ENCODE peak calls at places on chromosomes 3 and 15, in seven cellular contexts. R is mesothelial cell of epicardium, V is GM12864, N is endodermal cell, E is AG09319, U is tibial artery, Y is heart right ventricle. X is an unnamed sample.

GRCh38 chr15:63597033-63597790 is at the start of gene FBXL22:
- DNase-seq in E (peak; percentile 37), R (no peak), N (peak; percentile 58), U (no peak), V (no peak), Y (peak; percentile 35), X (no peak)

GRCh38 chr3:56801151-56801596 is 575 bp downstream of the ARHGEF3 start:
- DNase-seq in N (peak; percentile 64), Y (no peak), U (no peak), R (no peak), V (no peak), E (no peak), X (no peak)

GRCh38 chr3:69462022-69462825 is 76.3 kb upstream of the FRMD4B start:
- DNase-seq in E (no peak), Y (no peak), U (no peak), N (no peak), R (no peak), V (no peak), X (no peak)

GRCh38 chr3:161222662-161223061 is 1.6 kb downstream of the NMD3 start:
- DNase-seq in V (no peak), R (no peak), E (no peak), Y (no peak), U (no peak), N (no peak), X (no peak)

GRCh38 chr3:74590620-74591262 is 23.7 kb downstream of the CNTN3 start:
- DNase-seq in E (no peak), R (no peak), U (no peak), Y (no peak), V (no peak), N (no peak), X (no peak)

GRCh38 chr3:4986175-4986610 is 7.0 kb downstream of the BHLHE40 start:
- DNase-seq in Y (no peak), N (no peak), E (no peak), V (no peak), R (no peak), U (no peak), X (no peak)

GRCh38 chr3:196013587-196014487 is 68.1 kb downstream of the TFRC start:
- DNase-seq in E (no peak), R (no peak), U (no peak), N (no peak), Y (no peak), V (no peak), X (no peak)

GRCh38 chr3:25468866-25469319 is 40.8 kb downstream of the RARB start:
- DNase-seq in V (no peak), R (no peak), E (peak; percentile 74), U (peak; percentile 72), N (peak; percentile 69), Y (peak; percentile 70), X (no peak)

GRCh38 chr3:172647823-172648222 is 63.0 kb downstream of the NCEH1 start:
- DNase-seq in U (no peak), Y (no peak), V (no peak), E (no peak), N (no peak), R (no peak), X (no peak)

GRCh38 chr15:27601239-27601942 is 497.7 kb downstream of the OCA2 start:
- DNase-seq in V (no peak), N (no peak), U (no peak), E (no peak), Y (no peak), R (no peak), X (no peak)

GRCh38 chr15:99496302-99496629 is 69.5 kb upstream of the MEF2A start:
- DNase-seq in U (no peak), V (no peak), R (no peak), N (no peak), E (no peak), Y (no peak), X (no peak)

GRCh38 chr15:91150492-91151160 is 50.6 kb downstream of the SV2B start:
- DNase-seq in Y (no peak), E (no peak), V (no peak), N (no peak), R (no peak), U (no peak), X (no peak)

GRCh38 chr3:133283958-133284807 is 115.7 kb upstream of the BFSP2 start:
- DNase-seq in R (no peak), E (no peak), Y (no peak), V (no peak), U (no peak), N (peak; percentile 81), X (no peak)

DNA sequence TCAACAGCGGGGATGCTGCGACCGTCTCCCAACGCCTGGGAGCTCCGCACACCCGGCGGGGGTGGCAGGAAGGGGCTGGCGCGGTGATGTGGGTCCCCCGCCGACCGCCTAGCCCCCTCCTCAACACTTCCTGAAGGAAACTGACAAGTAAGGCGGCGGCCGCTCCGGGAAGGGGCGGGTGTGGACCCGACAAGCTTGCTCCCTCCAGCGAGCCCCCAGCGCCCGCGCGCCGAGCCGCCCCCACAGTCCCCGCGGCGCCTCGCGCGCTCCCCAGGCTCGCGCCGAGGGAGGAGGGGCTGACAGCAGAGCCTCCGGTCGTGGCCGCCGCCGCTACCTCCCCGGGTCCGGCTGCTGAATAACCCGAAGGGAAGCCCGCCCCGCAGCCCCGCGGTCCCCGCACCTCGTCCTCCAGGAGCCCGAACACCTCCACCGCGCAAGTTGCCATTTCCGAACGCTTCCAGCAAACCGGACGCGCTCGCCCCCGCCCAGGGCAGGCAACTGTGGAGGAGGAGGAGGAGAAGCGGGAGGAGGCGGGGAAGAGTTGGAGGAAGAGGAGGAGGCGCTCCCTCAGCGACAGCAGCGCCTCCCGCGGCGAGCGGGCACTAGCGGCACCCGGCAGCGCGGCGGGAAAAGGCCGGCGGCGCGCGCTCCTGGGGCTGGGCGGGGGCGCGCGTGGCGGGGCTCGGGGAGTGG is at the start of gene NEDD4:
- DNase-seq in V (peak; percentile 39), E (peak; percentile 67), U (peak; percentile 87), R (peak; percentile 71), N (peak; percentile 92), Y (peak; percentile 87), X (peak; percentile 50)
- TF ChIP-seq CTCF in V (peak; percentile 65), E (peak; percentile 43), U (peak; percentile 45), R (no peak), N (peak; percentile 44), Y (peak; percentile 64), X (no peak)

GRCh38 chr15:53869806-53870073 is 108.5 kb upstream of the UNC13C start:
- DNase-seq in E (no peak), U (no peak), Y (no peak), N (no peak), R (no peak), V (no peak), X (no peak)

GRCh38 chr15:53872410-53872809 is 105.8 kb upstream of the UNC13C start:
- DNase-seq in V (no peak), Y (no peak), N (no peak), E (no peak), R (no peak), U (no peak), X (no peak)

DNA sequence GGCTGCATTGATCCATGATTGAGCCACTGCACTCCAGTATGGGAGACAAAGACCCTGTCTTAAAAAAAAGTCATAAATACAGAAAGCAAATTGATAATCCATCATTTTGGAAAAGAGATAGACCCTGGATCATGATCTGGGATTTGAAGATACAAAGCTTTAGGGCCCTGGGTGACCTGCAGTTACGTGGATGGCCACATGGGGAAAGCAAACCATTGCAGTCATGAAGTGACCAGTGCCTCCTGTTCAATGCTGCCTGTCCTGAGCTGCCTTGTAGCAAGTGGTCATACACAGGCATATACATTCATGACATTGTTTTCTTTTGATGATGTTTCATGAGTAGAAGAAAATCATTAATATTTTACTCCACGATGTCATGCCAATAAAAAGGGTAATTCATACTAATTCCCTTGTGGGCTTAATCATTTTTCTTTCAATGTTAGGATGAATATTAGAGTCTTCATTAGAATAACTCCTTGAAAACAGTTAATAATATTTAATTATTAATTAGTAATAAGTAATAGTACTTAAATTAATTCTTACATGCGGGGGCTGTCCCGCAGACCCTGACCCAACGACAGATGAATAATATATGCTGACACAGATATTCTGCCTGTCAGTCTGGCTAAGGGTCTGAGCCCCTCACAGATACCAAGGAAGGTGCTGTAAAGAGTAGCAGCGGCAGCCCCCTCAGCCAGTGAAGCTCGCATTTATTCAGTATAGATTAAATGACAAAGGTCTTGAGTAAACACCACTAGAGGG is 109.0 kb upstream of the UNC13C start:
- DNase-seq in E (no peak), Y (no peak), N (peak; percentile 63), V (no peak), R (no peak), U (no peak), X (no peak)
- TF ChIP-seq CTCF in E (no peak), Y (no peak), N (peak; percentile 49), V (peak; percentile 53), R (peak; percentile 14), U (no peak), X (no peak)

GRCh38 chr3:13346481-13347389 is 73.4 kb downstream of the NUP210 start:
- DNase-seq in Y (no peak), U (no peak), V (no peak), E (no peak), N (peak; percentile 91), R (no peak), X (no peak)
- TF ChIP-seq CTCF in Y (peak; percentile 14), U (no peak), V (no peak), E (no peak), N (peak; percentile 65), R (no peak), X (no peak)

GRCh38 chr3:111863942-111864341 is 4.9 kb downstream of the PHLDB2 start:
- DNase-seq in N (no peak), V (no peak), U (no peak), E (no peak), R (no peak), Y (no peak), X (no peak)

GRCh38 chr3:111862974-111863373 is 3.9 kb downstream of the PHLDB2 start:
- DNase-seq in Y (no peak), E (no peak), N (no peak), V (no peak), R (no peak), U (no peak), X (no peak)

GRCh38 chr3:111867889-111868426 is 8.9 kb downstream of the PHLDB2 start:
- DNase-seq in U (no peak), N (no peak), Y (no peak), E (no peak), V (no peak), R (no peak), X (no peak)

GRCh38 chr3:111862415-111862814 is 3.4 kb downstream of the PHLDB2 start:
- DNase-seq in V (no peak), U (no peak), E (no peak), R (no peak), N (no peak), Y (no peak), X (no peak)

DNA sequence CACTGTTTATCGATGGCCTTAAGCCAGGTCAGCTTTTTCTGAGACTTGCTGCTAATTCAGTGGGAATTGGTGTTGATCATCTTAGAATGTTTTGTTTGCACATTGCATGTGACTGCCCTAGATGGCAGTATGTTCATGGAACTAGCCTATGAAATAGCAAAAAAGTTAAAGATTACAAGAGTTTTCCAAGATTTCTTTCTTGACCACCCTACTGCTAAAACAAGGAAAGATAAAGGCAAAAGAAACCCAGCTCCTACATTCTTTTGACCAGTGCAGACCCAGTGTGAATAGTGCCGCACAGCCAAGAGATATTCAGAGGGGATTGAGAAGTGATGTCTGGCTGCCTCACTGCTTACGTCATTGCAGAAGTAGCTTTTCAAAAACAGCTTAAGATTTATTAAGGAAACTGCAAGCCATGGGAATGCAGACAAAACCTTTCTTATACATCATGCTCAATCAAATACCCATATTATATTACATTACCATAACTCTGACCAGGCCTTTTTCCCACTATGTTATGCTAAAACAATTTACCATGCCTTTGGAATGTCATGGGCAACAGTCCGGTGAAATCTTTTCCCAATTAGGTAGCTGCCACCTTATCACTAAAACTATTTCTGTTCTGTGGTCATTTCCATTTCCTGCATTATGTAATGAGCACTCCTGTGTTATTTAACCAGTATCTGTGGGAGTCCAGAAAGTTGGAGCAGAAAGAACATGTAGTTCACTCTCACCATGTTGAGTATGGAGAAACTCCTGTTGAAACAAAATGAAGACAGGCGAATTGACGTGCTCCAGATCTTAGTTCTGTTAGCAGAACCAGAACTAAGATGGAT is 6.0 kb downstream of the PHLDB2 start:
- DNase-seq in N (no peak), R (no peak), V (no peak), E (no peak), Y (no peak), U (no peak), X (no peak)
- TF ChIP-seq CTCF in N (no peak), R (no peak), V (no peak), E (peak; percentile 39), Y (peak; percentile 48), U (peak; percentile 20), X (no peak)